ENCODE peak calls at places on chromosomes 4 and X, in six cellular contexts. Z, K, F, L, J and Q are unnamed samples.

GRCh38 chr4:61540944-61541343 is 340.8 kb downstream of the ADGRL3 start:
- DNase-seq in Z (peak), K (no peak), F (no peak), L (no peak), J (no peak), Q (no peak)

GRCh38 chrX:45845142-45845541 is 644.5 kb upstream of the DIPK2B start:
- DNase-seq in Z (no peak), K (no peak), F (no peak), L (no peak), J (no peak), Q (no peak)

GRCh38 chr4:61924131-61924530 is 724.0 kb downstream of the ADGRL3 start:
- DNase-seq in Z (no peak), K (no peak), F (no peak), L (peak), J (no peak), Q (no peak)

GRCh38 chr4:2066571-2067445 is 7.7 kb downstream of the NAT8L start:
- DNase-seq in Z (no peak), K (no peak), F (no peak), L (no peak), J (no peak), Q (no peak)

GRCh38 chr4:80374180-80374579 is 38.6 kb downstream of the CFAP299 start:
- DNase-seq in Z (no peak), K (no peak), F (no peak), L (no peak), J (no peak), Q (no peak)

GRCh38 chr4:52837716-52838558 is 24.2 kb upstream of the RASL11B start:
- DNase-seq in Z (no peak), K (no peak), F (no peak), L (peak), J (no peak), Q (no peak)

GRCh38 chr4:16140520-16141249 is 56.9 kb upstream of the PROM1 start:
- DNase-seq in Z (no peak), K (no peak), F (no peak), L (peak), J (no peak), Q (no peak)

GRCh38 chr4:122086338-122086737 is 65.8 kb upstream of the BLTP1 start:
- DNase-seq in Z (no peak), K (no peak), F (no peak), L (no peak), J (no peak), Q (no peak)

GRCh38 chr4:7399433-7400234 is 35.1 kb downstream of the PSAPL1 start:
- DNase-seq in Z (no peak), K (no peak), F (no peak), L (no peak), J (no peak), Q (no peak)

GRCh38 chrX:1754077-1754476 is 139.2 kb downstream of the ASMT start:
- DNase-seq in Z (no peak), K (no peak), F (no peak), L (no peak), J (no peak), Q (no peak)

GRCh38 chr4:52038109-52038912 is at the start of gene SGCB:
- DNase-seq in Z (peak), K (peak), F (peak), L (peak), J (peak), Q (peak)

GRCh38 chr4:145099653-145100052 is 1.5 kb downstream of the ABCE1 start:
- DNase-seq in Z (no peak), K (no peak), F (no peak), L (no peak), J (no peak), Q (no peak)

GRCh38 chr4:63105839-63106238 is 1303.4 kb downstream of the TECRL start:
- DNase-seq in Z (no peak), K (no peak), F (no peak), L (no peak), J (no peak), Q (no peak)

GRCh38 chrX:65607070-65607742 is 60.2 kb upstream of the MSN start:
- DNase-seq in Z (no peak), K (no peak), F (no peak), L (no peak), J (no peak), Q (no peak)

GRCh38 chrX:138914751-138915150 is 203.2 kb upstream of the FGF13 start:
- DNase-seq in Z (no peak), K (no peak), F (no peak), L (no peak), J (no peak), Q (no peak)

GRCh38 chr4:19807505-19807904 is 444.2 kb upstream of the SLIT2 start:
- DNase-seq in Z (no peak), K (no peak), F (no peak), L (peak), J (no peak), Q (no peak)

GRCh38 chrX:99383786-99384185 is 1026.3 kb downstream of the PCDH19 start:
- DNase-seq in Z (no peak), K (no peak), F (no peak), L (no peak), J (no peak), Q (no peak)